ENCODE peak calls at places on chromosomes 7 and 10, in nine cellular contexts. S is NCI-H1694 treated with DMSO at 0.1 percent for 48 hours; Y is activated CD4-positive, alpha-beta T cell treated with anti-CD3 and anti-CD28 coated beads, Interleukin-2, amount 10 ng/mL, durations not matched to agents 7 days and 5 days; W is bronchial epithelial cell; N is body of pancreas; E is adipocyte; R is left cardiac atrium; B is OCI-LY7; C is epithelial cell of esophagus. G is an unnamed sample.

GRCh38 chr7:51012569-51013217 is 230.0 kb upstream of the GRB10 start:
- DNase-seq in Y (no peak), S (no peak), W (no peak), C (no peak), B (no peak), E (no peak), R (no peak), N (no peak), G (no peak)

GRCh38 chr10:97503413-97503812 is 4.7 kb downstream of the UBTD1 start:
- DNase-seq in E (no peak), Y (no peak), N (no peak), R (no peak), W (no peak), S (no peak), C (no peak), B (no peak), G (no peak)

GRCh38 chr10:22053048-22053447 is 49.5 kb upstream of the DNAJC1 start:
- DNase-seq in C (no peak), E (no peak), R (no peak), W (no peak), B (no peak), N (no peak), Y (no peak), S (no peak), G (no peak)

GRCh38 chr10:22433875-22434274 is 88.6 kb downstream of the SPAG6 start:
- DNase-seq in W (peak; percentile 87), C (peak; percentile 75), R (no peak), E (peak; percentile 90), N (no peak), B (no peak), S (no peak), Y (no peak), G (peak; percentile 56)

GRCh38 chr7:144908943-144909556 is 73.2 kb upstream of the TPK1 start:
- DNase-seq in Y (no peak), W (no peak), R (no peak), N (no peak), B (no peak), S (no peak), C (no peak), E (no peak), G (no peak)

GRCh38 chr10:130500251-130501000 is 364.2 kb downstream of the GLRX3 start:
- DNase-seq in N (no peak), W (no peak), B (no peak), E (no peak), S (no peak), Y (no peak), C (no peak), R (no peak), G (no peak)

GRCh38 chr7:42053834-42054233 is 183.2 kb downstream of the GLI3 start:
- DNase-seq in C (no peak), W (no peak), S (no peak), R (no peak), B (no peak), N (no peak), E (peak; percentile 39), Y (no peak), G (no peak)

GRCh38 chr7:101733713-101734475 is 83.5 kb upstream of the CUX1 start:
- DNase-seq in N (peak; percentile 73), S (no peak), E (peak; percentile 66), R (peak; percentile 44), C (no peak), B (no peak), W (no peak), Y (no peak), G (peak; percentile 18)

GRCh38 chr10:114525368-114525949 is 121.2 kb upstream of the AFAP1L2 start:
- DNase-seq in W (peak; percentile 93), Y (no peak), S (no peak), E (no peak), C (peak; percentile 80), R (no peak), B (peak; percentile 33), N (no peak), G (peak; percentile 6)

GRCh38 chr7:13055732-13056369 is 368.4 kb downstream of the ARL4A start:
- DNase-seq in B (peak; percentile 13), E (no peak), S (no peak), R (no peak), N (no peak), C (no peak), W (no peak), Y (no peak), G (no peak)

GRCh38 chr7:48025630-48026029 is 3.3 kb downstream of the SUN3 start:
- DNase-seq in C (peak; percentile 56), S (no peak), E (no peak), Y (no peak), R (no peak), B (no peak), N (no peak), W (peak; percentile 74), G (no peak)

GRCh38 chr10:106765355-106765754 is 399.2 kb downstream of the SORCS1 start:
- DNase-seq in C (no peak), S (no peak), Y (no peak), B (no peak), W (no peak), N (no peak), E (no peak), R (no peak), G (no peak)

GRCh38 chr7:7761974-7762769 is 43.8 kb upstream of the RPA3 start:
- DNase-seq in R (no peak), C (peak; percentile 90), N (no peak), S (no peak), B (peak; percentile 26), E (peak; percentile 69), Y (peak; percentile 55), W (peak; percentile 77), G (peak; percentile 33)

GRCh38 chr10:24518981-24519597 is 204.6 kb downstream of the ARHGAP21 start:
- DNase-seq in S (peak; percentile 33), B (peak; percentile 3), Y (peak; percentile 52), C (peak; percentile 63), W (peak; percentile 54), N (peak; percentile 76), R (peak; percentile 69), E (peak; percentile 91), G (peak; percentile 57)

GRCh38 chr10:110827410-110827809 is 44.3 kb upstream of the PDCD4 start:
- DNase-seq in R (no peak), E (peak; percentile 33), W (peak; percentile 96), Y (no peak), N (no peak), S (no peak), C (peak; percentile 93), B (no peak), G (no peak)

GRCh38 chr7:133691727-133692450 is 435.3 kb upstream of the LRGUK start:
- DNase-seq in E (peak; percentile 67), B (no peak), R (no peak), C (no peak), Y (no peak), W (no peak), S (no peak), N (no peak), G (no peak)

G was measured in brain microvascular endothelial cell.